ENCODE peak calls at places on chromosomes 3 and 15, in ten cellular contexts. One of them, this sample, is unnamed.

GRCh38 chr15:100663066-100663465 is 60.7 kb downstream of the ASB7 start:
- DNase-seq in psoas muscle: no peak
- DNase-seq in Caco-2: no peak
- DNase-seq in left ventricle myocardium inferior: no peak
- DNase-seq in astrocyte of the cerebellum: no peak
- DNase-seq in cardiac muscle cell: peak
- DNase-seq in adrenal gland: no peak
- DNase-seq in fibroblast of the aortic adventitia: no peak
- DNase-seq in A549: peak
- DNase-seq in IMR-90: no peak
- DNase-seq in this sample: no peak

GRCh38 chr3:179113903-179114302 is 34.3 kb upstream of the PIK3CA start:
- DNase-seq in psoas muscle: no peak
- DNase-seq in Caco-2: no peak
- DNase-seq in left ventricle myocardium inferior: no peak
- DNase-seq in astrocyte of the cerebellum: no peak
- DNase-seq in cardiac muscle cell: peak
- DNase-seq in adrenal gland: no peak
- DNase-seq in fibroblast of the aortic adventitia: peak
- DNase-seq in A549: no peak
- DNase-seq in IMR-90: peak
- DNase-seq in this sample: no peak

GRCh38 chr3:124787490-124788195 is 57.4 kb downstream of the UMPS start:
- DNase-seq in psoas muscle: no peak
- DNase-seq in Caco-2: no peak
- DNase-seq in left ventricle myocardium inferior: no peak
- DNase-seq in astrocyte of the cerebellum: no peak
- DNase-seq in cardiac muscle cell: peak
- DNase-seq in adrenal gland: no peak
- DNase-seq in fibroblast of the aortic adventitia: peak
- DNase-seq in A549: no peak
- DNase-seq in IMR-90: peak
- DNase-seq in this sample: no peak

GRCh38 chr3:163935411-163935810 is 1142.9 kb downstream of the SI start:
- DNase-seq in psoas muscle: no peak
- DNase-seq in Caco-2: no peak
- DNase-seq in left ventricle myocardium inferior: no peak
- DNase-seq in astrocyte of the cerebellum: no peak
- DNase-seq in cardiac muscle cell: no peak
- DNase-seq in adrenal gland: no peak
- DNase-seq in fibroblast of the aortic adventitia: no peak
- DNase-seq in A549: no peak
- DNase-seq in IMR-90: no peak
- DNase-seq in this sample: no peak

GRCh38 chr3:132382267-132382666 is 35.0 kb upstream of the DNAJC13 start:
- DNase-seq in psoas muscle: no peak
- DNase-seq in Caco-2: no peak
- DNase-seq in left ventricle myocardium inferior: no peak
- DNase-seq in astrocyte of the cerebellum: no peak
- DNase-seq in cardiac muscle cell: no peak
- DNase-seq in adrenal gland: no peak
- DNase-seq in fibroblast of the aortic adventitia: no peak
- DNase-seq in A549: no peak
- DNase-seq in IMR-90: no peak
- DNase-seq in this sample: no peak

GRCh38 chr3:191260431-191261303 is 61.6 kb downstream of the OSTN start:
- DNase-seq in psoas muscle: no peak
- DNase-seq in Caco-2: no peak
- DNase-seq in left ventricle myocardium inferior: no peak
- DNase-seq in astrocyte of the cerebellum: no peak
- DNase-seq in cardiac muscle cell: no peak
- DNase-seq in adrenal gland: no peak
- DNase-seq in fibroblast of the aortic adventitia: no peak
- DNase-seq in A549: no peak
- DNase-seq in IMR-90: no peak
- DNase-seq in this sample: no peak

GRCh38 chr3:110026421-110026820 is 689.1 kb upstream of the DPPA4 start:
- DNase-seq in psoas muscle: no peak
- DNase-seq in Caco-2: no peak
- DNase-seq in left ventricle myocardium inferior: no peak
- DNase-seq in astrocyte of the cerebellum: no peak
- DNase-seq in cardiac muscle cell: peak
- DNase-seq in adrenal gland: no peak
- DNase-seq in fibroblast of the aortic adventitia: peak
- DNase-seq in A549: no peak
- DNase-seq in IMR-90: no peak
- DNase-seq in this sample: no peak

GRCh38 chr3:159803444-159803843 is 185.2 kb upstream of the IL12A start:
- DNase-seq in psoas muscle: no peak
- DNase-seq in Caco-2: no peak
- DNase-seq in left ventricle myocardium inferior: no peak
- DNase-seq in astrocyte of the cerebellum: no peak
- DNase-seq in cardiac muscle cell: no peak
- DNase-seq in adrenal gland: no peak
- DNase-seq in fibroblast of the aortic adventitia: no peak
- DNase-seq in A549: no peak
- DNase-seq in IMR-90: peak
- DNase-seq in this sample: no peak

GRCh38 chr3:102057781-102058421 is 208.6 kb downstream of the NFKBIZ start:
- DNase-seq in psoas muscle: no peak
- DNase-seq in Caco-2: no peak
- DNase-seq in left ventricle myocardium inferior: no peak
- DNase-seq in astrocyte of the cerebellum: no peak
- DNase-seq in cardiac muscle cell: no peak
- DNase-seq in adrenal gland: no peak
- DNase-seq in fibroblast of the aortic adventitia: no peak
- DNase-seq in A549: no peak
- DNase-seq in IMR-90: no peak
- DNase-seq in this sample: no peak

GRCh38 chr3:11335056-11335608 is 62.9 kb downstream of the ATG7 start:
- DNase-seq in psoas muscle: no peak
- DNase-seq in Caco-2: no peak
- DNase-seq in left ventricle myocardium inferior: no peak
- DNase-seq in astrocyte of the cerebellum: peak
- DNase-seq in cardiac muscle cell: peak
- DNase-seq in adrenal gland: peak
- DNase-seq in fibroblast of the aortic adventitia: peak
- DNase-seq in A549: peak
- DNase-seq in IMR-90: peak
- DNase-seq in this sample: peak

GRCh38 chr15:78711638-78712037 is 70.6 kb upstream of the CHRNB4 start:
- DNase-seq in psoas muscle: no peak
- DNase-seq in Caco-2: no peak
- DNase-seq in left ventricle myocardium inferior: no peak
- DNase-seq in astrocyte of the cerebellum: no peak
- DNase-seq in cardiac muscle cell: no peak
- DNase-seq in adrenal gland: no peak
- DNase-seq in fibroblast of the aortic adventitia: no peak
- DNase-seq in A549: no peak
- DNase-seq in IMR-90: no peak
- DNase-seq in this sample: no peak
- TF ChIP-seq CTCF in psoas muscle: no peak
- TF ChIP-seq CTCF in Caco-2: no peak
- TF ChIP-seq CTCF in left ventricle myocardium inferior: no peak
- TF ChIP-seq CTCF in astrocyte of the cerebellum: no peak
- TF ChIP-seq CTCF in cardiac muscle cell: no peak
- TF ChIP-seq CTCF in adrenal gland: no peak
- TF ChIP-seq CTCF in fibroblast of the aortic adventitia: no peak
- TF ChIP-seq CTCF in A549: no peak
- TF ChIP-seq CTCF in IMR-90: no peak
- TF ChIP-seq CTCF in this sample: no peak

GRCh38 chr15:69450968-69451695 is 1.5 kb upstream of the RPLP1 start:
- DNase-seq in psoas muscle: no peak
- DNase-seq in Caco-2: no peak
- DNase-seq in left ventricle myocardium inferior: no peak
- DNase-seq in astrocyte of the cerebellum: no peak
- DNase-seq in cardiac muscle cell: no peak
- DNase-seq in adrenal gland: no peak
- DNase-seq in fibroblast of the aortic adventitia: no peak
- DNase-seq in A549: no peak
- DNase-seq in IMR-90: no peak
- DNase-seq in this sample: no peak
- H3K4me3 ChIP-seq in psoas muscle: no peak
- H3K4me3 ChIP-seq in Caco-2: peak
- H3K4me3 ChIP-seq in left ventricle myocardium inferior: no peak
- H3K4me3 ChIP-seq in astrocyte of the cerebellum: no peak
- H3K4me3 ChIP-seq in cardiac muscle cell: no peak
- H3K4me3 ChIP-seq in adrenal gland: no peak
- H3K4me3 ChIP-seq in fibroblast of the aortic adventitia: no peak
- H3K4me3 ChIP-seq in A549: no peak
- H3K4me3 ChIP-seq in IMR-90: no peak
- H3K4me3 ChIP-seq in this sample: no peak

DNA sequence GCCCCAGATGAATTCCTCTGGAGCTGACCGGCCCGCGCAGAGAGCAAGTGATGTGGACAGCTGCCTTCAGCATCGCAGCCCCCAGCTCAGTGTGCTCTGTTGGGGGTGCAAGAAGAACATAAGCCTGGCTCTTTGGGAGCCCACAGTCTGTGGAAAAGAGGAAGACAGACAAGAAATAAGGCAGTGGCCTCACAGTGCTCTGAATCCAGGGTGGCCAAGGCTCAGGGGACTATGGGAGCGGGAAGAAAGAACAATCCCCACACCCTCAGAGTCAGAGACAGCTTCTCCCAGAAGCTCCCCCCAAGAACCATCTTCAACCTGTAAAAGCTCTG is 277 bp upstream of the HDDC3 start:
- DNase-seq in psoas muscle: no peak
- DNase-seq in Caco-2: no peak
- DNase-seq in left ventricle myocardium inferior: no peak
- DNase-seq in astrocyte of the cerebellum: no peak
- DNase-seq in cardiac muscle cell: no peak
- DNase-seq in adrenal gland: no peak
- DNase-seq in fibroblast of the aortic adventitia: no peak
- DNase-seq in A549: no peak
- DNase-seq in IMR-90: no peak
- DNase-seq in this sample: no peak
- TF ChIP-seq CTCF in psoas muscle: no peak
- TF ChIP-seq CTCF in Caco-2: no peak
- TF ChIP-seq CTCF in left ventricle myocardium inferior: no peak
- TF ChIP-seq CTCF in astrocyte of the cerebellum: no peak
- TF ChIP-seq CTCF in cardiac muscle cell: no peak
- TF ChIP-seq CTCF in adrenal gland: no peak
- TF ChIP-seq CTCF in fibroblast of the aortic adventitia: no peak
- TF ChIP-seq CTCF in A549: peak
- TF ChIP-seq CTCF in IMR-90: no peak
- TF ChIP-seq CTCF in this sample: no peak

GRCh38 chr3:138027821-138028220 is 17.9 kb downstream of the CLDN18 start:
- DNase-seq in psoas muscle: no peak
- DNase-seq in Caco-2: no peak
- DNase-seq in left ventricle myocardium inferior: no peak
- DNase-seq in astrocyte of the cerebellum: no peak
- DNase-seq in cardiac muscle cell: no peak
- DNase-seq in adrenal gland: no peak
- DNase-seq in fibroblast of the aortic adventitia: no peak
- DNase-seq in A549: no peak
- DNase-seq in IMR-90: no peak
- DNase-seq in this sample: no peak
- H3K4me3 ChIP-seq in psoas muscle: no peak
- H3K4me3 ChIP-seq in Caco-2: no peak
- H3K4me3 ChIP-seq in left ventricle myocardium inferior: no peak
- H3K4me3 ChIP-seq in astrocyte of the cerebellum: no peak
- H3K4me3 ChIP-seq in cardiac muscle cell: no peak
- H3K4me3 ChIP-seq in adrenal gland: no peak
- H3K4me3 ChIP-seq in fibroblast of the aortic adventitia: no peak
- H3K4me3 ChIP-seq in A549: no peak
- H3K4me3 ChIP-seq in IMR-90: no peak
- H3K4me3 ChIP-seq in this sample: no peak

GRCh38 chr15:27485265-27485664 is 514.3 kb downstream of the GABRG3 start:
- DNase-seq in psoas muscle: no peak
- DNase-seq in Caco-2: no peak
- DNase-seq in left ventricle myocardium inferior: no peak
- DNase-seq in astrocyte of the cerebellum: no peak
- DNase-seq in cardiac muscle cell: no peak
- DNase-seq in adrenal gland: no peak
- DNase-seq in fibroblast of the aortic adventitia: no peak
- DNase-seq in A549: no peak
- DNase-seq in IMR-90: no peak
- DNase-seq in this sample: no peak
- TF ChIP-seq CTCF in psoas muscle: no peak
- TF ChIP-seq CTCF in Caco-2: no peak
- TF ChIP-seq CTCF in left ventricle myocardium inferior: no peak
- TF ChIP-seq CTCF in astrocyte of the cerebellum: no peak
- TF ChIP-seq CTCF in cardiac muscle cell: no peak
- TF ChIP-seq CTCF in adrenal gland: no peak
- TF ChIP-seq CTCF in fibroblast of the aortic adventitia: no peak
- TF ChIP-seq CTCF in A549: no peak
- TF ChIP-seq CTCF in IMR-90: no peak
- TF ChIP-seq CTCF in this sample: no peak

DNA sequence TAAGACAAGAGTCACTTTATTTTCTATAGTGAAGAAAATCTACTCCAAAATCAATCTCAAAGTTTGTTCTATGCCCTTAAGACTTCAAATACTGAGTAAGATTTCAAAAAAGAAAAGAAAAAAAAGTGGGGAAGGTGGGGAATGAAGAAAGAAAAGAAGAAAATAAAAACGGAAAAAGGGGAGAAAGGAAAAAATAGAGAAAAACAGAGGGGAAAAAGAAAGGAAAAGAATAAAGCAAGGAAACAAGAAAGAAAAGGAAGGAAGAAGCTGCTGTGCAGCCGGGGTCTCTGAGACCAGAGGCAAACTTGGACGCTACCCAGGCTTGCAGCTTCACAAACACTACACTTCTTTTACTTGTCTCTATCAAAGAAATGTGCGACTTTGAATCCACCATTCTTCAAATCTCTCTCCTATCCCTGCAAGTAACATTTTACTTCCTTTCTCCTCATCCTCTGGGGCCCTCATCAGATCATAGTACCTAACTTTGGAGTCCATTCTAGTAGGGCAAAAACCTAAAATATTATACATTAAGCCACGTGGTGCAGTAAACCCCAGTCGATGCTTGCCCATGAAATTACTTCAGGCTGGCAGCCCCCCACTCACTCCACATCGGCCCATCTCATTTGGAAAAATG is 279.8 kb downstream of the FOXP1 start:
- DNase-seq in psoas muscle: no peak
- DNase-seq in Caco-2: no peak
- DNase-seq in left ventricle myocardium inferior: no peak
- DNase-seq in astrocyte of the cerebellum: no peak
- DNase-seq in cardiac muscle cell: no peak
- DNase-seq in adrenal gland: no peak
- DNase-seq in fibroblast of the aortic adventitia: peak
- DNase-seq in A549: no peak
- DNase-seq in IMR-90: no peak
- DNase-seq in this sample: no peak
- H3K4me3 ChIP-seq in psoas muscle: no peak
- H3K4me3 ChIP-seq in Caco-2: peak
- H3K4me3 ChIP-seq in left ventricle myocardium inferior: no peak
- H3K4me3 ChIP-seq in astrocyte of the cerebellum: no peak
- H3K4me3 ChIP-seq in cardiac muscle cell: peak
- H3K4me3 ChIP-seq in adrenal gland: no peak
- H3K4me3 ChIP-seq in fibroblast of the aortic adventitia: peak
- H3K4me3 ChIP-seq in A549: no peak
- H3K4me3 ChIP-seq in IMR-90: no peak
- H3K4me3 ChIP-seq in this sample: no peak

GRCh38 chr15:95024388-95024787 is 793.0 kb downstream of the MCTP2 start:
- DNase-seq in psoas muscle: no peak
- DNase-seq in Caco-2: no peak
- DNase-seq in left ventricle myocardium inferior: no peak
- DNase-seq in astrocyte of the cerebellum: peak
- DNase-seq in cardiac muscle cell: peak
- DNase-seq in adrenal gland: no peak
- DNase-seq in fibroblast of the aortic adventitia: peak
- DNase-seq in A549: peak
- DNase-seq in IMR-90: peak
- DNase-seq in this sample: no peak
- TF ChIP-seq CTCF in psoas muscle: peak
- TF ChIP-seq CTCF in Caco-2: no peak
- TF ChIP-seq CTCF in left ventricle myocardium inferior: peak
- TF ChIP-seq CTCF in astrocyte of the cerebellum: peak
- TF ChIP-seq CTCF in cardiac muscle cell: peak
- TF ChIP-seq CTCF in adrenal gland: no peak
- TF ChIP-seq CTCF in fibroblast of the aortic adventitia: peak
- TF ChIP-seq CTCF in A549: peak
- TF ChIP-seq CTCF in IMR-90: peak
- TF ChIP-seq CTCF in this sample: peak

This sample was measured in AG09309.